ENCODE peak calls at places on chromosomes 5 and 9, in four cellular contexts. D is cardiac fibroblast, N is dorsolateral prefrontal cortex, P is IMR-90. X is an unnamed sample.

GRCh38 chr9:70601000-70601929 is 186.8 kb upstream of the KLF9 start:
- DNase-seq in D (peak; percentile 97), N (peak; percentile 88), P (peak; percentile 100), X (no peak)

GRCh38 chr9:109181284-109181683 is 14.2 kb upstream of the FRRS1L start:
- DNase-seq in D (no peak), N (no peak), P (no peak), X (no peak)

GRCh38 chr5:82901281-82901888 is 175.8 kb downstream of the TMEM167A start:
- DNase-seq in D (no peak), N (no peak), P (no peak), X (no peak)

GRCh38 chr5:85985167-85985566 is 632.6 kb upstream of the COX7C start:
- DNase-seq in D (no peak), N (no peak), P (no peak), X (no peak)

GRCh38 chr5:165630211-165630866 is 2124.9 kb downstream of the MAT2B start:
- DNase-seq in D (peak; percentile 55), N (peak; percentile 51), P (peak; percentile 64), X (peak; percentile 60)

GRCh38 chr5:79173626-79174025 is 62.0 kb downstream of the BHMT start:
- DNase-seq in D (no peak), N (no peak), P (no peak), X (no peak)

GRCh38 chr5:179317411-179318192 is 27.7 kb downstream of the ADAMTS2 start:
- DNase-seq in D (no peak), N (peak; percentile 28), P (no peak), X (no peak)

GRCh38 chr9:37913480-37914153 is 9.7 kb upstream of the SLC25A51 start:
- DNase-seq in D (peak; percentile 82), N (peak; percentile 85), P (peak; percentile 72), X (peak; percentile 98)

GRCh38 chr5:856531-857425 is 6.0 kb upstream of the ZDHHC11 start:
- DNase-seq in D (no peak), N (no peak), P (no peak), X (no peak)

GRCh38 chr9:117437283-117437682 is 22.4 kb upstream of the ASTN2 start:
- DNase-seq in D (no peak), N (no peak), P (no peak), X (no peak)

GRCh38 chr5:66850354-66851075 is 254.3 kb downstream of the MAST4 start:
- DNase-seq in D (peak; percentile 79), N (no peak), P (peak; percentile 8), X (no peak)

GRCh38 chr5:102850503-102850902 is 95.4 kb downstream of the PAM start:
- DNase-seq in D (no peak), N (no peak), P (no peak), X (no peak)

GRCh38 chr9:114243240-114243639 is 79.7 kb upstream of the ORM1 start:
- DNase-seq in D (no peak), N (no peak), P (no peak), X (no peak)

GRCh38 chr9:109440797-109441287 is 57.3 kb downstream of the PTPN3 start:
- DNase-seq in D (peak; percentile 93), N (no peak), P (peak; percentile 90), X (peak; percentile 53)

GRCh38 chr9:1871486-1872181 is 143.5 kb upstream of the SMARCA2 start:
- DNase-seq in D (peak; percentile 5), N (no peak), P (no peak), X (no peak)

GRCh38 chr9:114804504-114804903 is 1.3 kb downstream of the TNFSF15 start:
- DNase-seq in D (peak; percentile 88), N (no peak), P (peak; percentile 84), X (no peak)

GRCh38 chr5:57332350-57332749 is 150.3 kb downstream of the ACTBL2 start:
- DNase-seq in D (no peak), N (no peak), P (peak; percentile 86), X (no peak)
- TF ChIP-seq CTCF in D (no peak), N (no peak), P (no peak), X (no peak)

GRCh38 chr5:55303238-55303690 is 4.2 kb downstream of the DHX29 start:
- DNase-seq in D (peak; percentile 86), N (no peak), P (peak; percentile 93), X (no peak)

GRCh38 chr5:55300890-55301289 is 6.6 kb downstream of the DHX29 start:
- DNase-seq in D (no peak), N (no peak), P (no peak), X (no peak)

GRCh38 chr5:55306641-55307382 is 682 bp downstream of the DHX29 start:
- DNase-seq in D (peak; percentile 9), N (no peak), P (no peak), X (no peak)

GRCh38 chr5:55307383-55308253 is at the start of the genes DHX29 and MTREX:
- DNase-seq in D (peak; percentile 93), N (peak; percentile 94), P (peak; percentile 91), X (peak; percentile 87)

GRCh38 chr5:55304584-55304983 is 2.9 kb downstream of the DHX29 start:
- DNase-seq in D (no peak), N (no peak), P (no peak), X (no peak)
- TF ChIP-seq CTCF in D (no peak), N (no peak), P (no peak), X (no peak)

DNA sequence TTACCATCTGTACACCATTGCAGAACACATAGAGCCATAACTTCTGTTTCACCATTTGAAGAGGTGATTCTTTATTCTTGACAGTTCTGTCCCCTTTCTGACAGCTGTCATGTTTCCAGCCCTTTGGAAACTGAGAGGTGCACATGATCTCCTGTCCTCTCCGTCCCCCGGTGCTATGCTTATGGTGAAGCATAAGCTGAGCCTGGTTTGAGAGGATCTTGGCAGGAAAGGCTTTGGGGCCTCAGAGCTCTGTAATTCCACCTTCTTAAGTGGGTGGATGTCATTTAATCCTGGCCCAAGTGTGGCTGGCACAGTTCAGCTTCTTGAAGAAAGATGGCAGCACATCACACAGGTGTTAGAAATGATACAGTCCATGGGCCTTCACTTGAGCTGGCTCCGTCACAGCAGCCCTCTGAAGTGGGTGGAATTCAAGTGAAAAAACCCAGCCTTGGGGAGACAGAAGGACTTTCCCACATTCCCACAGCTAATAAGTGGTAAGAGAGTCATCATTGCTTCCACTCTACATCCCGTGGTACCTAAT is 30.7 kb upstream of the GRPEL2 start:
- DNase-seq in D (no peak), N (no peak), P (no peak), X (no peak)
- TF ChIP-seq CTCF in D (no peak), N (no peak), P (no peak), X (no peak)

GRCh38 chr9:98056403-98057094 is at the start of gene NANS:
- DNase-seq in D (peak; percentile 96), N (peak; percentile 96), P (peak; percentile 97), X (peak; percentile 82)
- TF ChIP-seq CTCF in D (no peak), N (no peak), P (peak; percentile 33), X (no peak)

DNA sequence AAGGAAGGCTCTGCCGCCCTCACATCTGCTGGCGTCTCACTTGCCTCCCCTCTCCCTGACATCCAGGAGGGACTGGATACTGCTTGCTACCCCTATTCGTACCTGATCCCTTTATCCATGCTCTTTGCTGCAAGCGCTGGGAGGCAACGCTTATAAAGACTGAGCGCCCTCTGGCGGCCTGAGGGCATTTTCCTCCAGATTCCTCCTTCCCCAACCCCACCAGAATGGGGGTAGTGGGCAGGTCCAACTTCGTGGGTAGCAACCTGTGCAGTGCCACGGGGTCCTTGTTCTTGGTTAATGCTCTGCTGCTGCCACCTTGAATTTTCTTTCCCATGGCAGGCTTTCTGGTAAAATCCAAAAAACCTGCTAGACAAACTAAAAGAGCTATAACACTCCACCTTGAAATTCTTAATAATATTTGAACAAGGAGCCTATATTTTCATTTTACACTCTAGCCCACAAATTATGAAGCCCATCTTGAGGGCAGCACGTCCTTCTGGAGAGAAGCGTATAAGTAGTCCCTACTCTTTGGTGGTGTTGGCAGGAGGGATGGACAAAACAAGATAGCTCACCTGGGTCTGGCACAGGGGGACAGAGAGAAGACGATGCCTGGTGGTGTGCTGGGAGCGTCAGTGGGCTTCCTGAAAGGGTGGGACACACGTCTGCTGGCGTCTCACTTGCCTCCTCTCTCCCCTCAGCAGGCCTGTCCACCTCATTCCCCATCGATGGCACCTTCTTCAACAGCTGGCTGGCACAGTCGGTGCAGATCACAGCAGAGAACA is 52.5 kb downstream of the JADE2 start:
- DNase-seq in D (peak; percentile 85), N (peak; percentile 81), P (peak; percentile 75), X (peak; percentile 84)
- TF ChIP-seq CTCF in D (peak; percentile 85), N (peak; percentile 60), P (peak; percentile 91), X (peak; percentile 88)

GRCh38 chr9:87107072-87107471 is 159.8 kb upstream of the GAS1 start:
- DNase-seq in D (no peak), N (no peak), P (peak; percentile 29), X (no peak)
- TF ChIP-seq CTCF in D (peak; percentile 19), N (no peak), P (no peak), X (no peak)

GRCh38 chr9:33202552-33203300 is 35.6 kb upstream of the B4GALT1 start:
- DNase-seq in D (peak; percentile 86), N (no peak), P (peak; percentile 69), X (no peak)
- TF ChIP-seq CTCF in D (no peak), N (no peak), P (no peak), X (no peak)

DNA sequence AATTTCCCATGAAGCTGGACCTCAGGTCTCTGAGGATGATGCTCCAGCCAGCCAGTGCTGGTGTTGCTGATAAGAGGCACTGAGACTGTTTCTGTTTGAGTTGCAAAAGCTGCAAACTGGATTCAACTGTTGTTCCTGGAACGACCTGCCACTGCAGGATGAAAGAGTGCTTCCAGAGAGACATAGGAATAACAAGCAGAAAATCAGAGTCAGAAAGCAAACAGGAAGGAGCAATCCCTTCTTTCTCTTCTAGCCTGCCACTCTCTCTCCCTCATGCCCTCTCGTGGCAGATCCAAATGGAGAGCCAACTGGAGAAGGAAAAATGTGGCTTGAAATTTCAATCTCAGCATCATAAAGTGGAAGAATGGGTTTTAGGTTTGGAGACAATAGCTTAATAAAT is 110.4 kb downstream of the STARD4 start:
- DNase-seq in D (no peak), N (no peak), P (no peak), X (no peak)
- TF ChIP-seq CTCF in D (no peak), N (no peak), P (peak; percentile 4), X (no peak)

DNA sequence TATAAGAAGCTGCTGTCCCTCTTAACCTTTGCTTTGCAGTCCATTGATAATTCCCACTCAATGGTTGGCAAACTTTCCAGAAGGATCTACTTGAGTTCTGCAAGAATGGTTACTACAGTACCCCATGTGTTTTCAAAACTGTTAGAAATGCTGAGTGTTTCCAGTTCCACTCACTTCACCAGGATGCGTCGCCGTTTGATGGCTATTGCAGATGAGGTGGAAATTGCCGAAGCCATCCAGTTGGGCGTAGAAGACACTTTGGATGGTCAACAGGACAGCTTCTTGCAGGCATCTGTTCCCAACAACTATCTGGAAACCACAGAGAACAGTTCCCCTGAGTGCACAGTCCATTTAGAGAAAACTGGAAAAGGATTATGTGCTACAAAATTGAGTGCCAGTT is 27.8 kb upstream of the SETD9 start:
- DNase-seq in D (no peak), N (no peak), P (no peak), X (no peak)
- TF ChIP-seq CTCF in D (no peak), N (no peak), P (no peak), X (no peak)

DNA sequence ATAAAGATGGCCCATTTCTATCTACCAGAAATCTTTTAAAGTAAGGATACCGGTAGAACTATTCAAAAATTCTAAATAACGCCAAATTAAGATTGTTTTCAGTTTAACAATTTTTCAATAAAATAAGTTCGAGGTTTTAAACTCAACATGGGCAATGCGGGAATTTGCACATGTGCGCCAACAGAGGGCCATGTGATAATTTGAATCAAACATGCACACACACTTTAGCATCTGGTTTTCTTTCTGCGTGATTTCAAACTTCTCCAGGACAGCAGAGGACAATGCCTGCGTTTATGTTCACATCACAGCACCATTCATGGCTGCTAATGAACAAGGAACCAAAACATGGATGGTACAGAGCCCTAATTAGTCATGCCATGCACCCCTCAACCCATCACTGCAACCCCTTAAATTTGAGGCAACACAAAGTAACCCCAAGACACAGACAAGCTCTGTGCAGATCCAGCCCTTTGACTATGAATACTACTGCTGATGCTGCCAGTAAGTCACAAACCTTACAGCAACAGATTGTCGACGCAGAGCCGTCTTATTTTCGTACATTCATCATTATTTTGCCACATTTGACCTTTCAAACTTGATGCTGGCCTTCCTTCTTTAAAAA is 2.8 kb downstream of the SHC3 start:
- DNase-seq in D (no peak), N (no peak), P (no peak), X (no peak)
- TF ChIP-seq CTCF in D (no peak), N (no peak), P (no peak), X (no peak)